ENCODE peak calls at places on chromosomes 3 and 15, in five cellular contexts. J is HepG2, Q is GM12878, Y is H1, T is K562. L is an unnamed sample.
A peak's percentile ranks its signal among the peaks of the same experiment; 100 is the strongest.

GRCh38 chr3:168812234-168812633 is 716.5 kb upstream of the GOLIM4 start:
- DNase-seq in J (no peak), T (no peak), Y (peak; percentile 46), Q (no peak), L (no peak)

GRCh38 chr15:65836665-65837064 is 32.6 kb upstream of the RAB11A start:
- DNase-seq in Y (no peak), T (no peak), J (no peak), Q (no peak), L (peak; percentile 16)

GRCh38 chr3:37626722-37627565 is 234.7 kb upstream of the CTDSPL start:
- DNase-seq in Q (no peak), J (no peak), T (no peak), Y (no peak), L (no peak)

GRCh38 chr3:46397111-46397510 is 9.8 kb downstream of the CCR5AS start:
- DNase-seq in T (no peak), Q (no peak), J (no peak), Y (no peak), L (no peak)

GRCh38 chr3:141561426-141562034 is 74.7 kb downstream of the RASA2 start:
- DNase-seq in Y (no peak), T (peak; percentile 34), Q (no peak), J (peak; percentile 63), L (peak; percentile 58)

GRCh38 chr15:88779944-88780343 is 23.3 kb upstream of the ACAN start:
- DNase-seq in Q (no peak), T (no peak), Y (no peak), J (no peak), L (no peak)

GRCh38 chr3:72335458-72336050 is 512.7 kb downstream of the SHQ1 start:
- DNase-seq in Q (no peak), Y (no peak), T (no peak), J (no peak), L (no peak)

GRCh38 chr3:13662238-13662847 is 113.4 kb downstream of the FBLN2 start:
- DNase-seq in T (peak; percentile 81), Y (no peak), J (no peak), Q (no peak), L (no peak)

GRCh38 chr3:47870702-47871255 is 67.8 kb downstream of the DHX30 start:
- DNase-seq in J (no peak), Q (no peak), Y (no peak), T (peak; percentile 54), L (no peak)

GRCh38 chr15:67777773-67778172 is 47.5 kb upstream of the SKOR1 start:
- DNase-seq in T (no peak), Q (no peak), Y (no peak), J (no peak), L (no peak)

GRCh38 chr15:100334015-100334414 is 7.8 kb downstream of the ADAMTS17 start:
- DNase-seq in J (no peak), Q (no peak), Y (no peak), T (no peak), L (no peak)

GRCh38 chr3:13170317-13170716 is 97.1 kb upstream of the IQSEC1 start:
- DNase-seq in Q (no peak), T (no peak), J (no peak), Y (no peak), L (no peak)

GRCh38 chr3:46095307-46095706 is 68.0 kb upstream of the XCR1 start:
- DNase-seq in J (no peak), Q (peak; percentile 90), Y (no peak), T (no peak), L (no peak)

GRCh38 chr15:98754283-98755022 is 106.1 kb downstream of the IGF1R start:
- DNase-seq in J (no peak), Q (no peak), Y (no peak), T (no peak), L (no peak)

GRCh38 chr3:38461086-38461390 is 7.3 kb downstream of the ACVR2B start:
- DNase-seq in Q (no peak), T (no peak), Y (no peak), J (no peak), L (no peak)

GRCh38 chr3:64311424-64311920 is 86.2 kb upstream of the PRICKLE2 start:
- DNase-seq in T (no peak), Y (no peak), J (no peak), Q (no peak), L (no peak)

GRCh38 chr3:188881954-188882641 is 289.7 kb upstream of the TPRG1 start:
- DNase-seq in Q (no peak), Y (no peak), T (no peak), J (peak; percentile 24), L (peak; percentile 79)
- TF ChIP-seq SRF in Q (no peak), Y (no peak), T (no peak), J (no peak), L (peak; percentile 61)

GRCh38 chr15:90047956-90048575 is 46.9 kb downstream of the ZNF710 start:
- DNase-seq in Y (no peak), Q (no peak), J (no peak), T (no peak), L (no peak)

GRCh38 chr15:90044916-90045371 is 43.8 kb downstream of the ZNF710 start:
- DNase-seq in J (no peak), T (no peak), Q (no peak), Y (no peak), L (no peak)

GRCh38 chr15:90049030-90049429 is 47.9 kb downstream of the ZNF710 start:
- DNase-seq in Y (no peak), T (no peak), J (no peak), Q (no peak), L (no peak)

GRCh38 chr15:90046289-90046688 is 45.2 kb downstream of the ZNF710 start:
- DNase-seq in T (no peak), J (no peak), Y (no peak), Q (no peak), L (no peak)

DNA sequence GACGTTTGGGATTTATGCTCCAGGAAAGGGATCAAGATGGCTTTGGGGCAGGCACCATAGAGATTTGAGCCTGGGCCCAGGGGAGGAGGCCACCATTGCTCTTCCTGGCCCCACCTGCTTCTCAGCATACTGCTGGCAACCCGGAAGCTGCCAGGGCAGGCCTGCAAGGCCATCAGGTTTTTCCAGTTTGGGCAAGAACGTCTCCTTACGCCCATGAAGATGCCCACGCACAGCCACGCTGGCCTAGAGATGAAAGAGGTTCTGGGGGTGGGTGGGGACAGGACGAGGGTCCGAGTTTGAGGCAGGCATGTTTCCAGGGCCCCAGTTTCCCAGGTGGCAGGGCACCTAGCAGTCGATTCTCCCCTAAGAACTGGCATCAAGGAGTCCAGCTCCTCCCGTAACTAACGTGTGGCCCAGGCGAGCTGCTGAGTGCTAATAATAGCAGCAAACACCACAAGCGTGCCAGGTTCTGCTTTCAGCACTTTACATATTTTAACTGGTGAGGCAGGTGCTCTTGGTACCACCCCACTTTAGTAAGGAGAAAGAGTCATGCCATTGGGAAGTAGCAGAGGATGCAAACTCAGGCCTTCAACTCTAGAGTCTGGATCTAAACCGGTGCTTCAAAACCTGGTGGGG is 45.8 kb downstream of the ZNF710 start:
- DNase-seq in Y (no peak), Q (no peak), T (no peak), J (no peak), L (no peak)
- TF ChIP-seq POLR2AphosphoS5 in Y (no peak), Q (no peak), T (no peak), J (no peak), L (peak; percentile 16)

GRCh38 chr15:84992157-84992940 is 10.7 kb downstream of the PDE8A start:
- DNase-seq in Y (no peak), Q (no peak), J (peak; percentile 49), T (no peak), L (peak; percentile 93)
- TF ChIP-seq SIN3A in Y (no peak), Q (no peak), J (no peak), T (no peak), L (no peak)

DNA sequence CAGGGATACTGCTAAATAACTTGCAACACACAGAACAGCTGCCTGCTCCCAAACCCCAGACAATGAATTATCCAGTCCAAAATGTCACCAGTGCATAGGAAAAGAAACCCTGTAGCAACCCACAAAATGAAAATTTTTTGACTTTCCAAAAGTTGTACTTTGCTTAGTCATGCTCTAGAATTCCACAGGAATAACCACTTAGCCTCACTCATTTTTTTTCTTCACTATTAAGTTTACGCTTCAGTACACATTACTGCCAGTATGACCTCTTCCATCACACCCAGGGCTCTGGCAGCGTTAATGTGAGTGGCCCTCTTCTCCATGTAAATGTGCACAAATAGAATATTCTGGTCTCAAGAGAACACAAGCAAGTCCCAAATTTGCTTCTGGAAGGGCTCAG is 259.8 kb downstream of the MAGI1 start:
- DNase-seq in T (no peak), J (no peak), Q (no peak), Y (no peak), L (no peak)
- TF ChIP-seq SRF in T (no peak), J (no peak), Q (no peak), Y (no peak), L (no peak)

L was measured in HCT116.